ENCODE peak calls at places on chromosome 4, in seven cellular contexts. One of them, this sample, is unnamed.

GRCh38 chr4:54746228-54746627 is 88.5 kb downstream of the KIT start:
- DNase-seq in caudate nucleus: no peak
- DNase-seq in neural crest cell: no peak
- DNase-seq in astrocyte of the spinal cord: peak; percentile 68
- DNase-seq in WERI-Rb-1: no peak
- DNase-seq in stromal cell of bone marrow: peak; percentile 21
- DNase-seq in HFFc6: peak; percentile 13
- DNase-seq in this sample: no peak

GRCh38 chr4:95839891-95840290 is at the start of gene PDHA2:
- DNase-seq in caudate nucleus: no peak
- DNase-seq in neural crest cell: no peak
- DNase-seq in astrocyte of the spinal cord: no peak
- DNase-seq in WERI-Rb-1: no peak
- DNase-seq in stromal cell of bone marrow: no peak
- DNase-seq in HFFc6: no peak
- DNase-seq in this sample: no peak

GRCh38 chr4:54322817-54323417 is 93.8 kb downstream of the PDGFRA start:
- DNase-seq in caudate nucleus: peak; percentile 52
- DNase-seq in neural crest cell: peak; percentile 64
- DNase-seq in astrocyte of the spinal cord: peak; percentile 58
- DNase-seq in WERI-Rb-1: peak; percentile 63
- DNase-seq in stromal cell of bone marrow: peak; percentile 42
- DNase-seq in HFFc6: peak; percentile 45
- DNase-seq in this sample: peak; percentile 70

GRCh38 chr4:151744614-151745013 is 16.2 kb downstream of the GATB start:
- DNase-seq in caudate nucleus: no peak
- DNase-seq in neural crest cell: no peak
- DNase-seq in astrocyte of the spinal cord: peak; percentile 93
- DNase-seq in WERI-Rb-1: no peak
- DNase-seq in stromal cell of bone marrow: peak; percentile 63
- DNase-seq in HFFc6: peak; percentile 89
- DNase-seq in this sample: no peak

GRCh38 chr4:84684361-84684760 is 101.4 kb downstream of the CDS1 start:
- DNase-seq in caudate nucleus: no peak
- DNase-seq in neural crest cell: no peak
- DNase-seq in astrocyte of the spinal cord: no peak
- DNase-seq in WERI-Rb-1: no peak
- DNase-seq in stromal cell of bone marrow: no peak
- DNase-seq in HFFc6: no peak
- DNase-seq in this sample: no peak

GRCh38 chr4:74619931-74620702 is 174.2 kb downstream of the BTC start:
- DNase-seq in caudate nucleus: no peak
- DNase-seq in neural crest cell: no peak
- DNase-seq in astrocyte of the spinal cord: no peak
- DNase-seq in WERI-Rb-1: no peak
- DNase-seq in stromal cell of bone marrow: no peak
- DNase-seq in HFFc6: no peak
- DNase-seq in this sample: no peak

GRCh38 chr4:146273204-146273901 is 59.0 kb downstream of the REELD1 start:
- DNase-seq in caudate nucleus: peak; percentile 31
- DNase-seq in neural crest cell: no peak
- DNase-seq in astrocyte of the spinal cord: no peak
- DNase-seq in WERI-Rb-1: no peak
- DNase-seq in stromal cell of bone marrow: no peak
- DNase-seq in HFFc6: no peak
- DNase-seq in this sample: no peak

GRCh38 chr4:177455591-177455990 is 13.4 kb upstream of the AGA start:
- DNase-seq in caudate nucleus: no peak
- DNase-seq in neural crest cell: no peak
- DNase-seq in astrocyte of the spinal cord: peak; percentile 5
- DNase-seq in WERI-Rb-1: no peak
- DNase-seq in stromal cell of bone marrow: no peak
- DNase-seq in HFFc6: no peak
- DNase-seq in this sample: no peak

GRCh38 chr4:176781739-176782100 is 11.0 kb downstream of the VEGFC start:
- DNase-seq in caudate nucleus: no peak
- DNase-seq in neural crest cell: no peak
- DNase-seq in astrocyte of the spinal cord: no peak
- DNase-seq in WERI-Rb-1: peak; percentile 37
- DNase-seq in stromal cell of bone marrow: no peak
- DNase-seq in HFFc6: no peak
- DNase-seq in this sample: no peak

This sample was measured in upper lobe of right lung.